ENCODE peak calls at places on chromosomes 6 and 20, in six cellular contexts. M is ovary; O is naive thymus-derived CD4-positive, alpha-beta T cell; Z is brain microvascular endothelial cell; A is dorsolateral prefrontal cortex; Y is right atrium auricular region. P is an unnamed sample.

GRCh38 chr20:52090036-52090435 is 101.5 kb downstream of the ZFP64 start:
- DNase-seq in Z (no peak), O (no peak), A (no peak), Y (no peak), M (no peak), P (no peak)

GRCh38 chr6:169174516-169175359 is 78.9 kb downstream of the THBS2 start:
- DNase-seq in Y (no peak), O (no peak), Z (no peak), A (peak; percentile 22), M (no peak), P (no peak)

GRCh38 chr6:158836625-158837311 is 17.6 kb upstream of the EZR start:
- DNase-seq in A (no peak), O (no peak), Y (no peak), M (no peak), Z (no peak), P (no peak)

GRCh38 chr6:68634503-68635411 is at the start of gene ADGRB3:
- DNase-seq in Y (peak; percentile 76), Z (peak; percentile 64), O (peak; percentile 15), M (peak; percentile 83), A (peak; percentile 96), P (peak; percentile 3)

GRCh38 chr6:28537065-28537464 is 11.4 kb downstream of the GPX5 start:
- DNase-seq in Y (no peak), Z (peak; percentile 45), M (no peak), O (peak; percentile 17), A (no peak), P (no peak)

GRCh38 chr6:4781426-4781825 is 5.2 kb downstream of the CDYL start:
- DNase-seq in M (no peak), Z (no peak), A (no peak), Y (no peak), O (no peak), P (no peak)

GRCh38 chr6:63347599-63347998 is 27.8 kb upstream of the LGSN start:
- DNase-seq in M (no peak), Y (no peak), O (no peak), Z (peak; percentile 32), A (no peak), P (peak; percentile 83)

GRCh38 chr6:33566182-33567084 is 13.6 kb downstream of the BAK1 start:
- DNase-seq in Z (peak; percentile 24), O (no peak), Y (no peak), A (no peak), M (no peak), P (no peak)

GRCh38 chr20:22616551-22616950 is 32.2 kb upstream of the FOXA2 start:
- DNase-seq in M (no peak), Y (no peak), A (no peak), O (no peak), Z (no peak), P (no peak)

GRCh38 chr20:37390503-37390890 is 44.6 kb downstream of the SRC start:
- DNase-seq in Y (no peak), M (peak; percentile 6), Z (no peak), A (no peak), O (no peak), P (no peak)

GRCh38 chr6:163964778-163965177 is 550.3 kb downstream of the QKI start:
- DNase-seq in Y (no peak), O (no peak), Z (no peak), A (no peak), M (no peak), P (no peak)

GRCh38 chr6:109039795-109040194 is 54.9 kb downstream of the SESN1 start:
- DNase-seq in Z (no peak), O (no peak), Y (no peak), M (no peak), A (no peak), P (no peak)

GRCh38 chr6:30507849-30508843 is 18.8 kb downstream of the HLA-E start:
- DNase-seq in Z (no peak), O (no peak), A (no peak), Y (no peak), M (no peak), P (no peak)
- H3K27ac ChIP-seq in Z (no peak overlapping the region), O (peak overlapping the region; percentile 43), A (no peak overlapping the region), Y (no peak overlapping the region), M (no peak overlapping the region), P (no peak overlapping the region)

DNA sequence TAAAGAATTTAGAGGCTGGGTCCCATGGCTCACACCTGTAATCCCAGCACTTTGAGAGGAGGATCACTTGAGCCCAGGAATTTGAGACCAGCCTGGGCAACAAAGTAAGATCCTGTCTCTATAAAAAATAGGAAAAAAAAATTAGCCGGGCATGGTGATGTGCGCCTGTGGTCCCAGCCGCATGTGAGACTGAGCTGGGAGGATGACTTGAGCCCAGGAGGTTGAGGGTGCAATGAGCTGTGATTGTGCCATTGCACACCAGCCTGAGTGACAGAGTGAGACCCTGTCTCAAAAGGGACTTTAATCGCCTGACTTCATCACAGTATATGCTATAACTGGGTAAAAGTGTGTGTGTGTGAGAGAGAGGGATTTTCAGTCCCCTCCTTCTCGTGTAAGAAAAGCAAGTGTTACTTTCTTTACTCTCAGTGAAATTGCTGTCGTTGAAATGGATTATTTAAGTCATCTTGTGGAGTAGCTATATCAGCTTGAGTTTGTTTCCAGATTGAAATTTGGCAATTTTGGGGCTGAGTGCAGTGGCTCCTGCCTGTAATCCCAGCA is 7.5 kb downstream of the NCOA3 start:
- DNase-seq in O (no peak), Z (no peak), Y (no peak), A (no peak), M (no peak), P (no peak)
- H3K27ac ChIP-seq in O (no peak overlapping the region), Z (no peak overlapping the region), Y (no peak overlapping the region), A (no peak overlapping the region), M (no peak overlapping the region), P (no peak overlapping the region)

DNA sequence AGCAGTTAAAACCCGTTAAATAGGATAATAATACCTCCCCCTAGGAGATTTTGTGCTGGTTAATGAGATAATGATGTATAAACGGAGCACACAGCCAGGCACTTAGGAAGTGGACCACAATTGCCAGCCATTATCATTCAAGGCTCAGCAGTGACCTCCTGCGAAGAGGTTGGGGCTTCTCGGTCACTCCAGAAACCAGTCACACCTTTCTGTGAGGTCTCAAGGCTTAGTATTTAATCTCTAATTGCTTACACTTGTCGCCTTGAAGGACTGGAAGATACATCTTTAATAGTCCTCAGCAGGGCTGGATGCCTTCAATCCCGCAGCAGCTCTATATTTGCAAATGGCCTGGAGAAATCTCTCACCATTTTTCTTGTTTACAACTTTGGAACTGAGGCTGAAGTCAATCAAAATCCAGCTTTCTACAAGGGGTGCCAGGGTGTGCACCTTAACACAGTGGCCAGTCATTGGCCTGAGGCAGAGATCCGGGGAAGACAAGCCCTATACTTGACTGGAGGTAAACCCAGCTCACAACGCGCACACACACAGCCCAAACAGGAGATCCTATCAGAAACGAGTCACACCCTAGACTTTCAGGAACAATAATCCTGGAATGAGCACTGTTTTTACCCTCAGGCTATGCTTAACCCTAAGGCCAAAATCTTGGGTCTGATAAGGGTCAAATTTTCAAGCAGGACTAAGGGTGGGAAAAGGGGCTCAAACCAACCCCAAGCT is 1.2 kb downstream of the POU5F1 start:
- DNase-seq in M (no peak), A (no peak), Z (no peak), O (no peak), Y (no peak), P (no peak)
- H3K27ac ChIP-seq in M (no peak overlapping the region), A (no peak overlapping the region), Z (no peak overlapping the region), O (no peak overlapping the region), Y (no peak overlapping the region), P (no peak overlapping the region)

GRCh38 chr6:151689499-151690201 is 117.8 kb upstream of the ESR1 start:
- DNase-seq in Y (no peak), O (no peak), M (no peak), A (no peak), Z (no peak), P (no peak)
- H3K27ac ChIP-seq in Y (no peak overlapping the region), O (peak overlapping the region; percentile 67), M (no peak overlapping the region), A (no peak overlapping the region), Z (no peak overlapping the region), P (no peak overlapping the region)

P was measured in epithelial cell of prostate.